ENCODE peak calls at places on chromosomes 1 and 21, in five cellular contexts. One of them, this sample, is unnamed.

GRCh38 chr1:149916193-149916926 is 1.3 kb downstream of the SV2A start:
- ATAC-seq in K562: peak
- ATAC-seq in HCT116: no peak
- ATAC-seq in HepG2: no peak
- ATAC-seq in upper lobe of left lung: no peak
- ATAC-seq in this sample: no peak

GRCh38 chr1:97254731-97255463 is 533.3 kb downstream of the PTBP2 start:
- ATAC-seq in K562: no peak
- ATAC-seq in HCT116: no peak
- ATAC-seq in HepG2: no peak
- ATAC-seq in upper lobe of left lung: no peak
- ATAC-seq in this sample: peak

GRCh38 chr1:198607714-198608113 is 31.1 kb upstream of the PTPRC start:
- ATAC-seq in K562: no peak
- ATAC-seq in HCT116: no peak
- ATAC-seq in HepG2: no peak
- ATAC-seq in upper lobe of left lung: no peak
- ATAC-seq in this sample: no peak

GRCh38 chr1:157181790-157182189 is 43.6 kb upstream of the ETV3 start:
- ATAC-seq in K562: no peak
- ATAC-seq in HCT116: no peak
- ATAC-seq in HepG2: no peak
- ATAC-seq in upper lobe of left lung: no peak
- ATAC-seq in this sample: no peak

GRCh38 chr1:53086504-53087070 is 24.6 kb downstream of the PODN start:
- ATAC-seq in K562: no peak
- ATAC-seq in HCT116: no peak
- ATAC-seq in HepG2: peak
- ATAC-seq in upper lobe of left lung: no peak
- ATAC-seq in this sample: no peak

GRCh38 chr21:14737922-14738321 is 191.8 kb upstream of the SAMSN1 start:
- ATAC-seq in K562: peak
- ATAC-seq in HCT116: peak
- ATAC-seq in HepG2: peak
- ATAC-seq in upper lobe of left lung: peak
- ATAC-seq in this sample: no peak

GRCh38 chr1:220827445-220828210 is 40.9 kb downstream of the MTARC1 start:
- ATAC-seq in K562: no peak
- ATAC-seq in HCT116: no peak
- ATAC-seq in HepG2: peak
- ATAC-seq in upper lobe of left lung: no peak
- ATAC-seq in this sample: no peak

GRCh38 chr1:168476588-168477379 is 67.0 kb downstream of the XCL2 start:
- ATAC-seq in K562: peak
- ATAC-seq in HCT116: no peak
- ATAC-seq in HepG2: peak
- ATAC-seq in upper lobe of left lung: peak
- ATAC-seq in this sample: peak

GRCh38 chr1:24193046-24193445 is 6.0 kb upstream of the IFNLR1 start:
- ATAC-seq in K562: peak
- ATAC-seq in HCT116: peak
- ATAC-seq in HepG2: peak
- ATAC-seq in upper lobe of left lung: no peak
- ATAC-seq in this sample: no peak

GRCh38 chr1:189141056-189141455 is 1336.6 kb downstream of the BRINP3 start:
- ATAC-seq in K562: no peak
- ATAC-seq in HCT116: no peak
- ATAC-seq in HepG2: no peak
- ATAC-seq in upper lobe of left lung: no peak
- ATAC-seq in this sample: peak

GRCh38 chr1:81706650-81707435 is 93.9 kb upstream of the ADGRL2 start:
- ATAC-seq in K562: no peak
- ATAC-seq in HCT116: no peak
- ATAC-seq in HepG2: no peak
- ATAC-seq in upper lobe of left lung: peak
- ATAC-seq in this sample: no peak

GRCh38 chr21:45224189-45224938 is 63.3 kb downstream of the POFUT2 start:
- ATAC-seq in K562: no peak
- ATAC-seq in HCT116: no peak
- ATAC-seq in HepG2: no peak
- ATAC-seq in upper lobe of left lung: peak
- ATAC-seq in this sample: no peak

GRCh38 chr21:39094847-39095525 is 88.3 kb downstream of the PSMG1 start:
- ATAC-seq in K562: peak
- ATAC-seq in HCT116: no peak
- ATAC-seq in HepG2: peak
- ATAC-seq in upper lobe of left lung: peak
- ATAC-seq in this sample: no peak

GRCh38 chr21:41536827-41537103 is 28.8 kb upstream of the TMPRSS2 start:
- ATAC-seq in K562: no peak
- ATAC-seq in HCT116: no peak
- ATAC-seq in HepG2: peak
- ATAC-seq in upper lobe of left lung: no peak
- ATAC-seq in this sample: no peak

GRCh38 chr1:110647254-110647891 is 27.4 kb downstream of the KCNA3 start:
- ATAC-seq in K562: no peak
- ATAC-seq in HCT116: no peak
- ATAC-seq in HepG2: no peak
- ATAC-seq in upper lobe of left lung: peak
- ATAC-seq in this sample: peak

GRCh38 chr1:181971424-181971823 is 90.1 kb downstream of the ZNF648 start:
- ATAC-seq in K562: no peak
- ATAC-seq in HCT116: no peak
- ATAC-seq in HepG2: no peak
- ATAC-seq in upper lobe of left lung: no peak
- ATAC-seq in this sample: no peak

GRCh38 chr1:33350611-33351280 is 29.8 kb upstream of the A3GALT2 start:
- ATAC-seq in K562: no peak
- ATAC-seq in HCT116: no peak
- ATAC-seq in HepG2: no peak
- ATAC-seq in upper lobe of left lung: no peak
- ATAC-seq in this sample: no peak

GRCh38 chr21:35035116-35035515 is 14.0 kb downstream of the RUNX1 start:
- ATAC-seq in K562: no peak
- ATAC-seq in HCT116: no peak
- ATAC-seq in HepG2: no peak
- ATAC-seq in upper lobe of left lung: no peak
- ATAC-seq in this sample: no peak

GRCh38 chr1:168991667-168992475 is 114.6 kb upstream of the ATP1B1 start:
- ATAC-seq in K562: no peak
- ATAC-seq in HCT116: no peak
- ATAC-seq in HepG2: no peak
- ATAC-seq in upper lobe of left lung: no peak
- ATAC-seq in this sample: no peak

GRCh38 chr1:209850342-209850979 is 22.7 kb downstream of the UTP25 start:
- ATAC-seq in K562: peak
- ATAC-seq in HCT116: peak
- ATAC-seq in HepG2: peak
- ATAC-seq in upper lobe of left lung: peak
- ATAC-seq in this sample: no peak

DNA sequence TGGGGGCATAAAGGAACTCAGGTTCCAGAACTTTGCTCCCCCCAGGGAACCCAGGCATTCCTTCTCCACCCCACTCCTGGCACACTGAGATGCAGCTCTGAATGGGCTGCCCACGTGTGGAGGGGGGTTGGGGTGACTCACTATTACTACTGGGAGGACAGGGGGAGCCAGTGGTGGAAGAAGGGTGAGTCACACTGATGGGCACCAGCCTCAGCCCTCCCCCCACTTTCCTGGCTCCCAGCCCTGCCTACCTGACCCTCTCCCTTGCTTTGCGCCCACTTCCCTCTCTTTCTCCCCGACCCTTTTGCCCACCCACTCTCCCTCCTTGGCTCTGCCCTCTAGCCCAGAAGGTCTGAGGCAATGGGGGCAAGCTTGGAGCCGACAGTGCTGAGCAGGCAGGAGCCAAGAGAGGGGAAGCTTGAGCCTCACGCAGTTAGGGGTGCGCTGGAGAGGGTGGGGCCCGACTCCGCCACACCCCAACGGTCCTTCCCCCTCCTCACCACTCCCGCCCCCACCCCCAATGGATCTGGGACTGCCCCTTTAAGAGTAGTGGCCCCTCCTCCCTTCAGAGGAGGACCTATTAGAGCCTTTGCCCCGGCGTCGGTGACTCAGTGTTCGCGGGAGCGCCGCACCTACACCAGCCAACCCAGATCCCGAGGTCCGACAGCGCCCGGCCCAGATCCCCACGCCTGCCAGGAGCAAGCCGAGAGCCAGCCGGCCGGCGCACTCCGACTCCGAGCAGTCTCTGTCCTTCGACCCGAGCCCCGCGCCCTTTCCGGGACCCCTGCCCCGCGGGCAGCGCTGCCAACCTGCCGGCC is at the start of gene LMNA:
- ATAC-seq in K562: peak
- ATAC-seq in HCT116: peak
- ATAC-seq in HepG2: peak
- ATAC-seq in upper lobe of left lung: peak
- ATAC-seq in this sample: peak
- TF ChIP-seq POLR2A in K562: peak
- TF ChIP-seq POLR2A in HCT116: peak
- TF ChIP-seq POLR2A in HepG2: peak
- TF ChIP-seq POLR2A in upper lobe of left lung: peak
- TF ChIP-seq POLR2A in this sample: peak

GRCh38 chr1:44842763-44843655 is at the start of gene PTCH2:
- ATAC-seq in K562: peak
- ATAC-seq in HCT116: no peak
- ATAC-seq in HepG2: peak
- ATAC-seq in upper lobe of left lung: peak
- ATAC-seq in this sample: peak
- TF ChIP-seq POLR2AphosphoS5 in K562: no peak
- TF ChIP-seq POLR2AphosphoS5 in HCT116: no peak
- TF ChIP-seq POLR2AphosphoS5 in HepG2: no peak
- TF ChIP-seq POLR2AphosphoS5 in upper lobe of left lung: no peak
- TF ChIP-seq POLR2AphosphoS5 in this sample: no peak

DNA sequence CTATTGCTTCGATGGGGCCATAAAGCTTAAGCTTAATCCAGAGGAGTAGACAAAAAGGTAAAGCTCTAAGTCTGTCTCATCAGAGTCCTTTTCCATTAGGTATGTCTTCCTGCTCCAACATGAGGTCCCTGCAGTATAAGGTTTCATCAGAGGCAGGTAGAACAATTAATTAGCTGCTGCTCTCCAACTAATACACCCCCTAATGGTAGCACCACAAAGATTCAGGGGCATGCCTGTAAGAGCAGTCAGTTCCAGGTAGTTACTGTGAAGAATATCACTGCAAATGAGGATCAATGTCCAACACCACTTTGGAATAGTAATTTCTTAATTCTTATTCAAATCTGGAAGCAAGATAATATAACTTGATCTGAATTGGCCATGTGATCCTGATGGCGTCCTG is 160.3 kb upstream of the ESRRG start:
- ATAC-seq in K562: no peak
- ATAC-seq in HCT116: no peak
- ATAC-seq in HepG2: no peak
- ATAC-seq in upper lobe of left lung: no peak
- ATAC-seq in this sample: no peak
- TF ChIP-seq CTCF in K562: no peak
- TF ChIP-seq CTCF in HCT116: no peak
- TF ChIP-seq CTCF in HepG2: no peak
- TF ChIP-seq CTCF in upper lobe of left lung: no peak
- TF ChIP-seq CTCF in this sample: no peak

DNA sequence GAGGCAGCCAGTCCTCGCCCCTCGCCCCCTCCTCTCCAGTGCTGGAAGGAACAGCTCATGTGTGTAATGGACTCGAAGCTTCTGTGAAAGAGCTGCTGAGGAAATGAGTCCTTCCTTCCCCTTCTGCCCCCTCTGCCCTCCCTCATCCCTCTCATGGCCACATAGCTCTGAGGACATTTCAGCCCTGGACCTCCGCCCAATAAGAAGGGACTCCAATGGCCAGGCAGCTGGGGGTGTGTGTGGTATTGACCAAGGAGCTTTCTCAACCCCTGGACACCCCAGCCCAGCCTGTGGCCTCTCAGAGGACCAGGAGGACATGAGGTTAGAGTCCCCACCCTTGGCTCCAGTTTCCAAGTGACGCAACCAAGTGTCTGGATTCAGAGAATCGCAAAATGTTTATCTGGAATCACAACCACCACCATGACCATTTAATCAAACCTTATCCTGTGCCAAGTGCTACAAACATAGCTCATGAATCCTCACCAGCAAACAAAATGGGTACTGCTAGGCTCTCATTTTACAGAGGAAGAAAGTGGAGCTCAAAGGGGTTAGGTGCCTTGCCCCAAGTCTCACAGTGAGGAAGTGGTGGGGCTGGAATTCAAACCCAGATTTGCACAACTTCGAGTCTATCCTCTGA is 47.8 kb upstream of the ECE1 start:
- ATAC-seq in K562: peak
- ATAC-seq in HCT116: no peak
- ATAC-seq in HepG2: no peak
- ATAC-seq in upper lobe of left lung: peak
- ATAC-seq in this sample: peak
- TF ChIP-seq POLR2A in K562: no peak
- TF ChIP-seq POLR2A in HCT116: no peak
- TF ChIP-seq POLR2A in HepG2: no peak
- TF ChIP-seq POLR2A in upper lobe of left lung: no peak
- TF ChIP-seq POLR2A in this sample: peak

GRCh38 chr1:44696789-44697188 is 22.3 kb downstream of the ARMH1 start:
- ATAC-seq in K562: no peak
- ATAC-seq in HCT116: no peak
- ATAC-seq in HepG2: no peak
- ATAC-seq in upper lobe of left lung: peak
- ATAC-seq in this sample: no peak
- TF ChIP-seq POLR2AphosphoS5 in K562: no peak
- TF ChIP-seq POLR2AphosphoS5 in HCT116: no peak
- TF ChIP-seq POLR2AphosphoS5 in HepG2: no peak
- TF ChIP-seq POLR2AphosphoS5 in upper lobe of left lung: no peak
- TF ChIP-seq POLR2AphosphoS5 in this sample: no peak

DNA sequence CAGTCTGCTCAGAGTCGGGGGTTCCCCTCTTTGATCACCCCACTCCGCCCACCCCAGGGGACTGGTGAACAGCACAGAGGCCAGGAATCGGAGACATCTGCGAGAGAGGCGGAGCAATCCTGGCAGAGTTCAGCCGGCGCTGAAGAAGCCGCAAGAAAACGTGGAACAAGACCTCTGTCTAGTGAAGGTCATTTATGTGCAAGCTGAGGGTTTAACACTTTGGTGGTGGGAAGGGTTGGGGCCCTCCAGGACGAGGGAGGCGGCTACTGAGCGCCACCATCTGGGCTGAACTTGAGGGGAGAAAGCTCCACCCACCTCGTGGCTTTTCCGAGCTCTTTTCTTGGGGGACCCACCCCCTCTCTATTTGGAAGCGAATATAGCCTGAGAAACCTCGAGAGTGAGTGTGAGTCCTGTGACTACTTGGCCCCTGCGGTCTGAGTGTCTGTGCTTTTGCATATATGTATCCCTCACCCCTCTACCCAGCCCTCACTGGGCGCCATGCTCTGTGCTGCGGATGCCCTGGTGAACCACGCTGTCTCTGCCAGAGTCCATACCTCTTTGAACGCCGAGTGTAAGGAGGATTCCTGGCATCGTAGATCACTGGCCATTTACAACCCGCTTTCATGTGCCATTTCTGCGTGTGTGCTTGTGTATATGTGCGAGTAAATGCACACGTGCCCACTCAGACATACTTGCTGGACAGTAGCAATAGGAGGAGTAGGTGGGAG is 1.2 kb upstream of the EPHA10 start:
- ATAC-seq in K562: peak
- ATAC-seq in HCT116: peak
- ATAC-seq in HepG2: peak
- ATAC-seq in upper lobe of left lung: no peak
- ATAC-seq in this sample: no peak
- TF ChIP-seq CTCF in K562: peak
- TF ChIP-seq CTCF in HCT116: peak
- TF ChIP-seq CTCF in HepG2: peak
- TF ChIP-seq CTCF in upper lobe of left lung: no peak
- TF ChIP-seq CTCF in this sample: no peak